ENCODE peak calls at places on chromosome 15, in five cellular contexts. M is brain microvascular endothelial cell, R is left ventricle myocardium inferior, E is AG04450, J is kidney. Z is an unnamed sample.

GRCh38 chr15:67023517-67024321 is 41.7 kb upstream of the SMAD3 start:
- DNase-seq in M (no peak), R (no peak), E (no peak), J (no peak), Z (no peak)

GRCh38 chr15:39922450-39923092 is 2.5 kb upstream of the GPR176 start:
- DNase-seq in M (no peak), R (no peak), E (no peak), J (no peak), Z (no peak)

GRCh38 chr15:62241135-62241770 is 76.2 kb upstream of the C2CD4B start:
- DNase-seq in M (peak), R (no peak), E (no peak), J (no peak), Z (no peak)

GRCh38 chr15:81011593-81011992 is 10.9 kb downstream of the TLNRD1 start:
- DNase-seq in M (no peak), R (no peak), E (no peak), J (no peak), Z (no peak)

GRCh38 chr15:70758790-70759462 is 4.4 kb downstream of the UACA start:
- DNase-seq in M (no peak), R (no peak), E (no peak), J (no peak), Z (no peak)

GRCh38 chr15:40105517-40106202 is 3.0 kb downstream of the BMF start:
- DNase-seq in M (no peak), R (no peak), E (no peak), J (no peak), Z (no peak)

GRCh38 chr15:96421211-96421610 is 90.7 kb downstream of the NR2F2 start:
- DNase-seq in M (peak), R (no peak), E (peak), J (no peak), Z (no peak)

GRCh38 chr15:99050328-99050980 is 42.9 kb upstream of the PGPEP1L start:
- DNase-seq in M (no peak), R (no peak), E (no peak), J (no peak), Z (no peak)

GRCh38 chr15:66768984-66769383 is 66.9 kb downstream of the SMAD6 start:
- DNase-seq in M (no peak), R (no peak), E (no peak), J (no peak), Z (no peak)

GRCh38 chr15:57335326-57336118 is 40.8 kb upstream of the CGNL1 start:
- DNase-seq in M (no peak), R (no peak), E (no peak), J (no peak), Z (no peak)

GRCh38 chr15:98865397-98866339 is 141.9 kb downstream of the PGPEP1L start:
- DNase-seq in M (peak), R (peak), E (no peak), J (peak), Z (no peak)

DNA sequence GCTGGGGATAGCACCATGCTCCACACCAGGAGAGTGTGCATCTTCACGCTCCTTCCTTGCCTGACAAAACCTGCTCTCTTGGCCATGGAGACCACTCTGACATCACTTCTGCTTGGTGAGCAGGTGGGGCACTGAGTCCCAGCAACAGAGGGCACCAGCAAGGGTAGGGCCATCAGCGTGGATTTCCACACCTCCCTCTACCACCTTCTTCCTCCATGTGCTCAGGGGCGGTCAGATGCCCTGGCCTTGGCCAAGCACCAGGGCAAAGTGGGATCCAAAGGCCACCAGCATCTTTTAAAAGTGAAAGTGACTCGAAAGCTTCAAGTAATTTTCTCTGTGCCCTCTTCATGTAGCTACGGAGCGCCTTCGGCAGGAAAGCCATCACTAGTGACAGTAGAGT is 58.1 kb downstream of the CHSY1 start:
- DNase-seq in M (no peak), R (no peak), E (no peak), J (no peak), Z (no peak)
- TF ChIP-seq CTCF in M (no peak), R (no peak), E (no peak), J (no peak), Z (no peak)

GRCh38 chr15:68654786-68655560 is 76.2 kb downstream of the CORO2B start:
- DNase-seq in M (no peak), R (no peak), E (no peak), J (no peak), Z (no peak)

GRCh38 chr15:68653795-68654194 is 75.0 kb downstream of the CORO2B start:
- DNase-seq in M (no peak), R (no peak), E (no peak), J (no peak), Z (no peak)

GRCh38 chr15:68652141-68652540 is 73.3 kb downstream of the CORO2B start:
- DNase-seq in M (no peak), R (peak), E (no peak), J (no peak), Z (no peak)

GRCh38 chr15:68653031-68653635 is 74.3 kb downstream of the CORO2B start:
- DNase-seq in M (no peak), R (no peak), E (no peak), J (no peak), Z (no peak)

GRCh38 chr15:68650901-68651709 is 72.3 kb downstream of the CORO2B start:
- DNase-seq in M (no peak), R (no peak), E (no peak), J (no peak), Z (no peak)
- TF ChIP-seq CTCF in M (peak), R (peak), E (peak), J (peak), Z (peak)

GRCh38 chr15:92683511-92683834 is 27.9 kb upstream of the FAM174B start:
- DNase-seq in M (peak), R (peak), E (no peak), J (no peak), Z (no peak)
- TF ChIP-seq CTCF in M (peak), R (peak), E (peak), J (peak), Z (peak)

GRCh38 chr15:58556028-58556361 is 124.2 kb downstream of the LIPC start:
- DNase-seq in M (no peak), R (no peak), E (no peak), J (no peak), Z (no peak)

GRCh38 chr15:58556541-58556940 is 124.8 kb downstream of the LIPC start:
- DNase-seq in M (no peak), R (no peak), E (no peak), J (no peak), Z (no peak)

GRCh38 chr15:58554758-58555157 is 123.0 kb downstream of the LIPC start:
- DNase-seq in M (no peak), R (no peak), E (no peak), J (no peak), Z (no peak)

GRCh38 chr15:58553365-58553918 is 121.7 kb downstream of the LIPC start:
- DNase-seq in M (no peak), R (no peak), E (no peak), J (no peak), Z (no peak)

DNA sequence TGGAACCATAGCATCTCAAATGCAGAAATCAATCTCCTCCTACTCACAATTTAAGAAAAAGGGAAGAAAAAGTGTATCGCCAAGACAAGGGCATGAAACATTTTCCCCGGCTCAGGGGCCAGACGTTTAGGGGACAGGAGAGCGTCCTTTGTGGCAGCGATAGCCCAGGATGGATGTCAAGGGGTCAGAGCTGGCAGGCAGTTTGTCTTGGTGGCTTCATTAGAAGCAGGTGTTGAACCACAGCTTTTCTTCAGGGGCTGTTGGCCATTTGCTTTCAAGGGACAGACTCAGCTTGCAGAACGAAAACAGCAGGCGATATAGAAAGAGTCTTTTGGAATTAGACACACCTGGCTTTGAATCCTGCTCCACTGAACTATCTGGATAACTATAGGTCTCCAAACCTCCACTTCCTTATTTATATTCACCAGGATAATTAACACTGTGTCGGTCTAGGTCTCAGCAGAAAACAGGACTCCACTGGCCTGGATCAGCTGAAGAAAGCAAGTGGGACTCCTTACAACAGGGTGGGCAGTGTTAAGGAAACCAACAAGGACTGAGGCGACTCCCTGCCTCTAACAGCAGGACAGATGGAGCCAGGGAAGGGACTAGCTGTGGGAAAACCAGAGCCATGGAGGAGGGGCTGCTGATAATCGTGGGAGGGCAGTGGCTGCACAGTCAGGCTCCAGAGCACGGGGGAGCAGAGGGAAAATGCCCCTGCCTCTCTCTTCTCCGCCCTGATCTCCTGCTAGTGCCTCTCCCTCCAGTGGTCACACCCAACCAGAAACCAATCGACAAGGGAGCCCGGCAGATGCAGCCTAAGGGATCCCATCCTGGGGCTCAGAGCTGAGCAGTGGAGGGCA is 123.6 kb downstream of the LIPC start:
- DNase-seq in M (no peak), R (no peak), E (no peak), J (no peak), Z (no peak)
- TF ChIP-seq CTCF in M (peak), R (no peak), E (no peak), J (no peak), Z (no peak)

GRCh38 chr15:93072440-93073394 is 16.3 kb downstream of the RGMA start:
- DNase-seq in M (peak), R (peak), E (no peak), J (peak), Z (no peak)
- TF ChIP-seq CTCF in M (no peak), R (peak), E (no peak), J (no peak), Z (peak)

DNA sequence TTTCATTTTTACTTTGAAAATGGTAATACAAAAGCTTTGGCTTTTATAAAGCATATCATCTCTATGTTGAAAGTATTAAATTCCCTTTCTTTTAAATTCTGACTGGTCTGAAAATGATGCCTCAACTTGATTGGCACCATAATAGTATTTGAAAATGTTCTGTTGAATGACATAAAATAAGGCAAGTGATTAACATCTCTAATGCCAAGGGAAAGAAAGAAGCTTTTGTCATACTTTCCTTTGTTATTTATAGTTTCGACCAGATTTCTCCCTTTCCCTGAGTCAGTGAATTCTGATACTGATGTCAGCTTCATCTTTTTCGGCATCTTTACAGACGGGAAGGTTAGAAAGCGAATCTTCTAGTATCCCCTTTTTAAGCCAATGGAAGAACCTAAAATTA is 3.4 kb upstream of the AP4E1 start:
- DNase-seq in M (no peak), R (no peak), E (no peak), J (no peak), Z (no peak)
- TF ChIP-seq CTCF in M (no peak), R (no peak), E (no peak), J (no peak), Z (no peak)

GRCh38 chr15:52309154-52309548 is 13.5 kb upstream of the MYO5C start:
- DNase-seq in M (no peak), R (no peak), E (no peak), J (no peak), Z (no peak)
- TF ChIP-seq CTCF in M (no peak), R (no peak), E (no peak), J (no peak), Z (no peak)

GRCh38 chr15:24269923-24270322 is 405.7 kb upstream of the NPAP1 start:
- DNase-seq in M (no peak), R (no peak), E (no peak), J (no peak), Z (no peak)

GRCh38 chr15:24269166-24269571 is 406.4 kb upstream of the NPAP1 start:
- DNase-seq in M (no peak), R (no peak), E (no peak), J (no peak), Z (no peak)
- TF ChIP-seq CTCF in M (no peak), R (no peak), E (no peak), J (no peak), Z (no peak)

Z was measured in chondrocyte.